ENCODE peak calls at places on chromosomes 13 and 19, in ten cellular contexts. O is body of pancreas, X is colonic mucosa, Y is breast epithelium, T is progenitor cell of endocrine pancreas, C is heart right ventricle, F is Peyer's patch, V is K562, M is GM20000, I is testis. H is an unnamed sample.

GRCh38 chr13:52785721-52786120 is 46.1 kb upstream of the CNMD start:
- DNase-seq in Y (no peak), V (no peak), X (no peak), T (no peak), C (no peak), I (no peak), M (no peak), F (no peak), O (no peak), H (no peak)

GRCh38 chr19:3970808-3971598 is at the start of gene DAPK3:
- DNase-seq in M (peak), X (peak), Y (peak), T (peak), I (peak), O (peak), F (peak), V (peak), C (peak), H (peak)

GRCh38 chr13:24052547-24052981 is 108.0 kb upstream of the SPATA13 start:
- DNase-seq in O (no peak), I (no peak), F (no peak), M (no peak), C (no peak), Y (no peak), T (no peak), V (peak), X (no peak), H (no peak)

GRCh38 chr19:14473915-14474578 is 1.1 kb downstream of the PTGER1 start:
- DNase-seq in V (no peak), O (no peak), Y (no peak), M (peak), F (no peak), I (peak), C (no peak), X (peak), T (no peak), H (peak)

GRCh38 chr13:36530050-36530789 is 97.9 kb downstream of the CCNA1 start:
- DNase-seq in T (no peak), Y (peak), C (no peak), O (no peak), V (no peak), M (no peak), X (no peak), F (no peak), I (peak), H (no peak)

GRCh38 chr19:50332264-50333038 is 3.3 kb upstream of the KCNC3 start:
- DNase-seq in O (no peak), F (no peak), I (no peak), T (peak), X (no peak), Y (peak), C (no peak), M (peak), V (no peak), H (peak)

GRCh38 chr19:3061214-3062161 is 807 bp downstream of the TLE5 start:
- DNase-seq in I (peak), C (peak), F (peak), V (peak), O (peak), T (no peak), X (peak), M (peak), Y (no peak), H (peak)

GRCh38 chr13:97435794-97436193 is 1.8 kb downstream of the RAP2A start:
- DNase-seq in T (no peak), M (peak), C (no peak), I (no peak), X (no peak), F (no peak), Y (no peak), O (no peak), V (no peak), H (no peak)

GRCh38 chr19:40831502-40832430 is 18.5 kb downstream of the CYP2A6 start:
- DNase-seq in I (no peak), Y (no peak), C (no peak), M (no peak), V (no peak), O (peak), X (peak), F (no peak), T (no peak), H (no peak)

GRCh38 chr13:34247596-34247995 is 429.6 kb downstream of the RFC3 start:
- DNase-seq in O (no peak), T (no peak), X (no peak), C (no peak), F (no peak), I (no peak), Y (no peak), M (no peak), V (no peak), H (no peak)

GRCh38 chr13:74767031-74767430 is 632.8 kb upstream of the KLF12 start:
- DNase-seq in M (no peak), X (no peak), C (no peak), F (no peak), Y (no peak), V (no peak), T (no peak), O (peak), I (no peak), H (no peak)

GRCh38 chr13:40769970-40770369 is 1.0 kb downstream of the MRPS31 start:
- DNase-seq in C (no peak), V (no peak), M (no peak), O (no peak), F (no peak), T (no peak), Y (no peak), X (no peak), I (no peak), H (no peak)

GRCh38 chr13:90696656-90697055 is 650.8 kb upstream of the MIR17HG start:
- DNase-seq in F (no peak), X (no peak), V (no peak), I (no peak), T (no peak), C (no peak), Y (no peak), O (no peak), M (no peak), H (no peak)

GRCh38 chr19:24000656-24001055 is 86.0 kb downstream of the ZNF726 start:
- DNase-seq in O (no peak), F (no peak), T (no peak), X (no peak), V (no peak), Y (no peak), M (no peak), I (no peak), C (no peak), H (no peak)

GRCh38 chr13:60138674-60139073 is 25.1 kb downstream of the DIAPH3 start:
- DNase-seq in X (no peak), T (no peak), M (no peak), V (no peak), Y (no peak), F (no peak), O (no peak), C (no peak), I (no peak), H (no peak)

GRCh38 chr19:46428278-46429141 is at the start of gene PNMA8C:
- DNase-seq in M (peak), V (peak), X (no peak), C (peak), O (peak), T (peak), F (peak), Y (peak), I (peak), H (peak)

GRCh38 chr13:23867027-23867491 is 22.1 kb downstream of the MIPEP start:
- DNase-seq in I (no peak), V (peak), Y (no peak), M (no peak), X (no peak), T (no peak), O (no peak), C (no peak), F (no peak), H (no peak)

GRCh38 chr19:37964109-37964508 is 57.1 kb downstream of the SIPA1L3 start:
- DNase-seq in F (no peak), O (no peak), C (no peak), T (no peak), M (no peak), V (no peak), Y (no peak), X (no peak), I (no peak), H (no peak)

GRCh38 chr13:41454170-41454569 is 3.2 kb upstream of the RGCC start:
- DNase-seq in C (no peak), V (no peak), O (no peak), M (no peak), X (no peak), T (no peak), F (no peak), Y (no peak), I (no peak), H (no peak)

GRCh38 chr13:46855166-46855565 is 41.7 kb downstream of the HTR2A start:
- DNase-seq in T (no peak), X (no peak), C (no peak), I (no peak), O (no peak), V (no peak), M (peak), Y (no peak), F (no peak), H (no peak)

GRCh38 chr19:31385744-31386143 is 36.5 kb upstream of the TSHZ3 start:
- DNase-seq in F (no peak), X (no peak), O (no peak), V (no peak), C (no peak), I (no peak), M (no peak), Y (no peak), T (no peak), H (no peak)

GRCh38 chr13:71828564-71828963 is 38.4 kb downstream of the DACH1 start:
- DNase-seq in X (no peak), Y (no peak), T (no peak), F (no peak), C (no peak), I (no peak), O (no peak), M (no peak), V (no peak), H (no peak)

GRCh38 chr19:4647676-4648644 is 8.6 kb downstream of the TNFAIP8L1 start:
- DNase-seq in M (peak), I (peak), T (no peak), Y (peak), C (peak), V (no peak), O (peak), X (no peak), F (no peak), H (no peak)

GRCh38 chr19:35669974-35670373 is 3.7 kb downstream of the UPK1A start:
- DNase-seq in T (no peak), C (no peak), I (no peak), V (no peak), F (no peak), Y (no peak), X (no peak), O (no peak), M (no peak), H (no peak)

GRCh38 chr19:1406818-1407661 is at the start of gene DAZAP1:
- DNase-seq in I (peak), F (peak), Y (peak), C (peak), O (peak), T (peak), V (peak), M (peak), X (peak), H (peak)
- TF ChIP-seq CTCF in I (peak), F (peak), Y (peak), C (no peak), O (peak), T (peak), V (peak), M (peak), X (peak), H (peak)

GRCh38 chr19:48363810-48364563 is at the start of the genes SYNGR4 and TMEM143:
- DNase-seq in O (peak), Y (peak), I (peak), V (peak), F (peak), C (peak), T (peak), M (peak), X (peak), H (peak)

GRCh38 chr19:48361912-48362311 is 1.8 kb downstream of the TMEM143 start:
- DNase-seq in I (no peak), C (no peak), T (no peak), V (no peak), M (no peak), Y (no peak), O (no peak), F (no peak), X (no peak), H (no peak)

GRCh38 chr19:48363500-48363809 is 285 bp downstream of the TMEM143 start:
- DNase-seq in C (no peak), X (no peak), I (no peak), T (peak), Y (no peak), O (no peak), M (no peak), V (no peak), F (peak), H (peak)

GRCh38 chr19:48364564-48365363 is 597 bp downstream of the SYNGR4 start:
- DNase-seq in V (no peak), C (no peak), F (no peak), X (no peak), O (no peak), T (no peak), M (no peak), Y (peak), I (no peak), H (no peak)

DNA sequence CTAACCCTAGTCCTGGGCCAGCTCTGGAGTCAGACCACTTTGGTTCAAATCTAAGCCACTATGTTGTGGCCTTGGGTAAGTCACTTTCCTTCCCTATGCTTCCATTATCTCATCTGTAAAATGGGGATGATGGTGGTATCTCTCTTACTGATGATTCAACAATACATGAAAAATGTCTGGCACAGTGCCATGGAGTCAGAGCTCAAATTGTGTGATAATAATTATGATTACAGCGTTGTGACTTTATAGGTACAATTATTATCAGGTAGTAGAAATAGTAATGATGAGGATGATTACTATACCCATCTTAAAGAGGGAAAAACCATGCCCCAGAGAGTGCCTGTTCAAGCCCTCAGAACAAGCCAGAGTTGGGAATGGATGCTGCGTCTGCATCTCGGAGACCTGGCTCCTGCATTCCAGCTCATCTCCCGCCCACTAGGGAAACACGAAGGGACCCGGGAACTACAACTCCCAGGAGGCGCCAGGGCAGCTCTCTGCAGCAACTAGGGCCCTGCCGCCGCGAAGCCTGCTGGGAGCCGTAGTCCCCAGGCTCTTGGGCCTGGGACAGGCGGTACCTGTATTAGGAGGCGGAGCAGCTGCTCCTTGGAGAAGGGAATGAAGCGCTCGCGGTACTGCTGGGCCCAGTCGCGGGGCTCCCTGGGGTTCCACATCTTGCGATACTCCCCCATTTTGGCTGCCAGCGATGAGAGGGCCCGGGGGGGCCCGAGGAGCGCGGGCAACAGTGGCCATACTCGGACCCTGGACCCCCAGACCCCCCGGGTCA is 832 bp downstream of the TMEM143 start:
- DNase-seq in C (peak), M (peak), Y (peak), I (peak), T (peak), V (peak), O (peak), F (peak), X (peak), H (peak)
- TF ChIP-seq CTCF in C (no peak), M (no peak), Y (no peak), I (no peak), T (no peak), V (no peak), O (no peak), F (no peak), X (no peak), H (no peak)

DNA sequence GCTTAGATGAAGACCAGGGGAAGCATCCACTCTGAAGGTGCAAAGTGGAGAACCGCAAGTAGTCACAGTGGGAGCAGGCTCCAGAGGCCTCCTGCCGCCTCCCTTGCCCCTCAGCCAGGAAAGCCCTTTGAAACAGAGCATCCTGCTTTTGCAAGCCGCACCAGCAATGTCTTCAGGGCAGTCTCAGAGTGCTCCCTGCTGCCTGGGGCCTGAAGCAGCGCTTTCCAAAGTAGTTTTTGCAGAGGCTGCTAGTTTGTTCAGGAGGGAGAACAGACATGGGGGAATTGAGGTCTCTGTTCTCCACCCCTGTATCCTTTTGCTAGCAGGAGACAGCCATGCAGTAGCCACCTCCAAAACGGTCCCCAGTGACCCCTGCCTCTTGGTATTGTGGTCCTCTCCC is 15.8 kb upstream of the POP4 start:
- DNase-seq in O (no peak), C (no peak), I (no peak), M (no peak), Y (no peak), X (no peak), V (no peak), F (no peak), T (no peak), H (no peak)
- TF ChIP-seq CTCF in O (no peak), C (no peak), I (no peak), M (no peak), Y (no peak), X (no peak), V (no peak), F (no peak), T (no peak), H (no peak)

GRCh38 chr19:18634612-18635290 is 2.1 kb upstream of the KLHL26 start:
- DNase-seq in V (no peak), I (no peak), O (no peak), M (no peak), Y (no peak), X (peak), C (no peak), T (no peak), F (no peak), H (no peak)

GRCh38 chr19:18635831-18636182 is 1.0 kb upstream of the KLHL26 start:
- DNase-seq in I (no peak), X (no peak), Y (no peak), F (no peak), V (no peak), M (no peak), C (no peak), O (no peak), T (no peak), H (no peak)

GRCh38 chr19:18636183-18636968 is 452 bp upstream of the KLHL26 start:
- DNase-seq in C (peak), F (peak), Y (peak), M (peak), X (peak), I (peak), T (peak), O (peak), V (peak), H (peak)

GRCh38 chr19:18636969-18637629 is at the start of gene KLHL26:
- DNase-seq in I (no peak), V (no peak), M (no peak), C (no peak), X (no peak), F (no peak), T (no peak), O (no peak), Y (no peak), H (no peak)

DNA sequence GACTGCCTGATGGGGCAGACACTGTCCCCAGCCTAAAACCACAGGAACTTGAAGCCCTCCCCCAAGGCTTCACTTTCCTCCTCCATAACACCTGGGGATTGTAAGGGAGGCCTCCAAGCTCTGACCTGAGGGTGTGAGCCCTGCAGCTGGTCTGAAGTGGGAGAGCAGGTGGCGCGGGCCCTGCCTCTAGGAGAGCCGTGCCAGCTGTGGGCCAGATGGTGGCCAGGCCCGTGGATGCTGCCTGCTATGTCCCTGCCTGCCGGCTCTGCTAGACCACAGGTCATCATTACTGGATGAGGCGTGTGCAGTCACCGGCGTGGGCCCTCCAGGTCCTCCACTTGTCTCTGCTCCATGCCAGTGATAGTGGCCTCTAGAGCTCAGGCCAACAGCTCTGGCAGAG is 3.5 kb upstream of the KLHL26 start:
- DNase-seq in X (peak), F (no peak), M (no peak), Y (no peak), T (no peak), C (no peak), O (peak), V (no peak), I (no peak), H (no peak)
- TF ChIP-seq CTCF in X (no peak), F (no peak), M (no peak), Y (no peak), T (no peak), C (no peak), O (no peak), V (no peak), I (no peak), H (no peak)

GRCh38 chr19:32881766-32882165 is 12.2 kb upstream of the SLC7A9 start:
- DNase-seq in M (peak), I (no peak), V (no peak), Y (no peak), T (no peak), X (no peak), O (no peak), F (no peak), C (no peak), H (peak)

GRCh38 chr19:32879741-32880140 is 10.2 kb upstream of the SLC7A9 start:
- DNase-seq in V (no peak), M (peak), T (no peak), Y (no peak), C (no peak), I (no peak), O (no peak), X (no peak), F (no peak), H (no peak)

GRCh38 chr19:32877977-32878745 is 8.6 kb upstream of the SLC7A9 start:
- DNase-seq in Y (peak), C (no peak), X (no peak), I (no peak), V (no peak), M (peak), F (no peak), T (no peak), O (no peak), H (no peak)

GRCh38 chr19:32878988-32879387 is 9.4 kb upstream of the SLC7A9 start:
- DNase-seq in V (no peak), I (no peak), T (no peak), X (no peak), O (no peak), Y (peak), M (peak), C (no peak), F (no peak), H (no peak)

DNA sequence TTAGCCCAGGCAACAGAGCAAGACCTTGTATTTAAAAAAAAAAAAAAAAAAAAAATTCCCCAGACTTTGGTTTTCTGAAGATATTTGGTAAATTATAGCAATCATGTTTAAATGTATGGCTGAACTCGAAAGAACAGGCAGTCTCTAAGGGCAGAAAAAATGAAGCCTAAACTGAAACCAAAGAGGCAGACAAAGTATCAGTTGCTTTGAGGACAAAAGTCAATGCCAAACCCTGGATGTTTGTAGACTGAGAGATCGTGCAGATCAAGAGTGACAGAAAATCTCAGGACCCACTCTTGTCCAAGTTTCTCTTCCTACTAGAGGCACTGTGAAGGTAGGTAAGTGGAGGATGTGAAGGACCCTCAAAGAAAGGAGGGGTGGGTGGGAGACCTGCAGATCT is 11.0 kb upstream of the SLC7A9 start:
- DNase-seq in V (no peak), I (no peak), O (no peak), F (no peak), X (no peak), M (peak), T (no peak), Y (no peak), C (no peak), H (peak)
- TF ChIP-seq CTCF in V (no peak), I (no peak), O (no peak), F (no peak), X (no peak), M (no peak), T (no peak), Y (no peak), C (no peak), H (no peak)

GRCh38 chr13:99766641-99767045 is 204.9 kb downstream of the ZIC5 start:
- DNase-seq in V (no peak), C (no peak), T (no peak), Y (no peak), X (no peak), O (no peak), M (no peak), I (no peak), F (no peak), H (no peak)
- TF ChIP-seq CTCF in V (peak), C (no peak), T (peak), Y (no peak), X (no peak), O (no peak), M (no peak), I (no peak), F (no peak), H (no peak)

H was measured in GM13977.